ENCODE peak calls at places on chromosomes 4 and X, in eight cellular contexts. One of them, this sample, is unnamed.

GRCh38 chr4:6742989-6743388 is 27.0 kb downstream of the BLOC1S4 start:
- DNase-seq in left ventricle myocardium inferior: no peak
- DNase-seq in astrocyte of the spinal cord: no peak
- DNase-seq in breast epithelium: no peak
- DNase-seq in epithelial cell of esophagus: no peak
- DNase-seq in heart right ventricle: no peak
- DNase-seq in Panc1: no peak
- DNase-seq in upper lobe of right lung: peak
- DNase-seq in this sample: no peak

GRCh38 chr4:992297-993110 is 700 bp downstream of the SLC26A1 start:
- DNase-seq in left ventricle myocardium inferior: no peak
- DNase-seq in epithelial cell of esophagus: no peak
- DNase-seq in Panc1: peak
- DNase-seq in heart right ventricle: no peak
- DNase-seq in breast epithelium: peak
- DNase-seq in upper lobe of right lung: peak
- DNase-seq in astrocyte of the spinal cord: no peak
- DNase-seq in this sample: no peak

GRCh38 chr4:153248641-153249198 is 44.5 kb downstream of the TRIM2 start:
- DNase-seq in breast epithelium: no peak
- DNase-seq in left ventricle myocardium inferior: no peak
- DNase-seq in epithelial cell of esophagus: no peak
- DNase-seq in astrocyte of the spinal cord: no peak
- DNase-seq in upper lobe of right lung: no peak
- DNase-seq in Panc1: no peak
- DNase-seq in heart right ventricle: no peak
- DNase-seq in this sample: no peak

GRCh38 chr4:82784615-82785247 is 13.9 kb downstream of the SCD5 start:
- DNase-seq in left ventricle myocardium inferior: no peak
- DNase-seq in upper lobe of right lung: no peak
- DNase-seq in heart right ventricle: no peak
- DNase-seq in astrocyte of the spinal cord: peak
- DNase-seq in Panc1: no peak
- DNase-seq in epithelial cell of esophagus: peak
- DNase-seq in breast epithelium: no peak
- DNase-seq in this sample: no peak

GRCh38 chr4:7160439-7160838 is 31.9 kb upstream of the SORCS2 start:
- DNase-seq in left ventricle myocardium inferior: no peak
- DNase-seq in epithelial cell of esophagus: no peak
- DNase-seq in breast epithelium: no peak
- DNase-seq in astrocyte of the spinal cord: no peak
- DNase-seq in upper lobe of right lung: peak
- DNase-seq in Panc1: no peak
- DNase-seq in heart right ventricle: no peak
- DNase-seq in this sample: no peak

GRCh38 chr4:15690020-15690809 is 8.6 kb downstream of the FAM200B start:
- DNase-seq in upper lobe of right lung: no peak
- DNase-seq in astrocyte of the spinal cord: peak
- DNase-seq in left ventricle myocardium inferior: no peak
- DNase-seq in Panc1: no peak
- DNase-seq in breast epithelium: no peak
- DNase-seq in heart right ventricle: peak
- DNase-seq in epithelial cell of esophagus: peak
- DNase-seq in this sample: no peak

GRCh38 chr4:17704020-17704657 is 77.3 kb downstream of the FAM184B start:
- DNase-seq in epithelial cell of esophagus: no peak
- DNase-seq in breast epithelium: no peak
- DNase-seq in left ventricle myocardium inferior: no peak
- DNase-seq in upper lobe of right lung: no peak
- DNase-seq in Panc1: no peak
- DNase-seq in astrocyte of the spinal cord: no peak
- DNase-seq in heart right ventricle: no peak
- DNase-seq in this sample: no peak

GRCh38 chrX:397575-397974 is 10.9 kb upstream of the PPP2R3B start:
- DNase-seq in breast epithelium: no peak
- DNase-seq in epithelial cell of esophagus: no peak
- DNase-seq in astrocyte of the spinal cord: peak
- DNase-seq in heart right ventricle: peak
- DNase-seq in Panc1: no peak
- DNase-seq in left ventricle myocardium inferior: peak
- DNase-seq in upper lobe of right lung: no peak
- DNase-seq in this sample: peak

GRCh38 chr4:79575709-79576479 is 167.9 kb upstream of the GK2 start:
- DNase-seq in Panc1: no peak
- DNase-seq in epithelial cell of esophagus: no peak
- DNase-seq in upper lobe of right lung: no peak
- DNase-seq in left ventricle myocardium inferior: no peak
- DNase-seq in heart right ventricle: no peak
- DNase-seq in breast epithelium: no peak
- DNase-seq in astrocyte of the spinal cord: no peak
- DNase-seq in this sample: no peak

GRCh38 chr4:140335076-140335475 is 38.4 kb upstream of the SCOC start:
- DNase-seq in breast epithelium: no peak
- DNase-seq in astrocyte of the spinal cord: peak
- DNase-seq in heart right ventricle: no peak
- DNase-seq in Panc1: no peak
- DNase-seq in epithelial cell of esophagus: no peak
- DNase-seq in upper lobe of right lung: no peak
- DNase-seq in left ventricle myocardium inferior: no peak
- DNase-seq in this sample: no peak

GRCh38 chr4:40887690-40888089 is 137.9 kb downstream of the NSUN7 start:
- DNase-seq in Panc1: no peak
- DNase-seq in epithelial cell of esophagus: peak
- DNase-seq in upper lobe of right lung: no peak
- DNase-seq in heart right ventricle: no peak
- DNase-seq in breast epithelium: peak
- DNase-seq in left ventricle myocardium inferior: no peak
- DNase-seq in astrocyte of the spinal cord: peak
- DNase-seq in this sample: no peak

GRCh38 chrX:122626871-122627270 is 557.2 kb upstream of the GRIA3 start:
- DNase-seq in upper lobe of right lung: no peak
- DNase-seq in left ventricle myocardium inferior: no peak
- DNase-seq in astrocyte of the spinal cord: no peak
- DNase-seq in Panc1: no peak
- DNase-seq in epithelial cell of esophagus: peak
- DNase-seq in breast epithelium: no peak
- DNase-seq in heart right ventricle: no peak
- DNase-seq in this sample: no peak

GRCh38 chr4:143402776-143403550 is 66.3 kb downstream of the GAB1 start:
- DNase-seq in upper lobe of right lung: no peak
- DNase-seq in left ventricle myocardium inferior: no peak
- DNase-seq in epithelial cell of esophagus: no peak
- DNase-seq in heart right ventricle: no peak
- DNase-seq in astrocyte of the spinal cord: no peak
- DNase-seq in Panc1: no peak
- DNase-seq in breast epithelium: no peak
- DNase-seq in this sample: no peak

GRCh38 chr4:24394041-24394440 is 190.3 kb downstream of the DHX15 start:
- DNase-seq in astrocyte of the spinal cord: peak
- DNase-seq in left ventricle myocardium inferior: no peak
- DNase-seq in breast epithelium: no peak
- DNase-seq in heart right ventricle: no peak
- DNase-seq in upper lobe of right lung: no peak
- DNase-seq in epithelial cell of esophagus: peak
- DNase-seq in Panc1: no peak
- DNase-seq in this sample: no peak

GRCh38 chr4:52799813-52800212 is 48.6 kb upstream of the ERVMER34-1 start:
- DNase-seq in Panc1: no peak
- DNase-seq in left ventricle myocardium inferior: no peak
- DNase-seq in heart right ventricle: no peak
- DNase-seq in upper lobe of right lung: no peak
- DNase-seq in astrocyte of the spinal cord: no peak
- DNase-seq in breast epithelium: no peak
- DNase-seq in epithelial cell of esophagus: peak
- DNase-seq in this sample: no peak

GRCh38 chrX:37640142-37640541 is 45.4 kb upstream of the XK start:
- DNase-seq in heart right ventricle: no peak
- DNase-seq in epithelial cell of esophagus: no peak
- DNase-seq in left ventricle myocardium inferior: no peak
- DNase-seq in astrocyte of the spinal cord: no peak
- DNase-seq in upper lobe of right lung: no peak
- DNase-seq in breast epithelium: no peak
- DNase-seq in Panc1: no peak
- DNase-seq in this sample: no peak

GRCh38 chr4:150090836-150091235 is 12.6 kb downstream of the DCLK2 start:
- DNase-seq in upper lobe of right lung: no peak
- DNase-seq in Panc1: no peak
- DNase-seq in left ventricle myocardium inferior: no peak
- DNase-seq in epithelial cell of esophagus: no peak
- DNase-seq in astrocyte of the spinal cord: peak
- DNase-seq in heart right ventricle: no peak
- DNase-seq in breast epithelium: no peak
- DNase-seq in this sample: no peak

GRCh38 chr4:3372933-3373465 is 68.8 kb upstream of the HGFAC start:
- DNase-seq in astrocyte of the spinal cord: peak
- DNase-seq in Panc1: no peak
- DNase-seq in heart right ventricle: peak
- DNase-seq in epithelial cell of esophagus: no peak
- DNase-seq in left ventricle myocardium inferior: peak
- DNase-seq in upper lobe of right lung: peak
- DNase-seq in breast epithelium: no peak
- DNase-seq in this sample: peak

GRCh38 chrX:129842510-129843208 is 1.0 kb downstream of the ZDHHC9 start:
- DNase-seq in left ventricle myocardium inferior: peak
- DNase-seq in breast epithelium: no peak
- DNase-seq in upper lobe of right lung: peak
- DNase-seq in heart right ventricle: peak
- DNase-seq in Panc1: no peak
- DNase-seq in astrocyte of the spinal cord: peak
- DNase-seq in epithelial cell of esophagus: peak
- DNase-seq in this sample: no peak

GRCh38 chrX:71236858-71237257 is 13.8 kb downstream of the GJB1 start:
- DNase-seq in astrocyte of the spinal cord: no peak
- DNase-seq in left ventricle myocardium inferior: no peak
- DNase-seq in heart right ventricle: no peak
- DNase-seq in Panc1: no peak
- DNase-seq in upper lobe of right lung: no peak
- DNase-seq in epithelial cell of esophagus: no peak
- DNase-seq in breast epithelium: no peak
- DNase-seq in this sample: no peak

GRCh38 chr4:84878090-84878489 is 88.4 kb downstream of the WDFY3 start:
- DNase-seq in breast epithelium: no peak
- DNase-seq in epithelial cell of esophagus: peak
- DNase-seq in Panc1: no peak
- DNase-seq in upper lobe of right lung: no peak
- DNase-seq in astrocyte of the spinal cord: peak
- DNase-seq in heart right ventricle: no peak
- DNase-seq in left ventricle myocardium inferior: no peak
- DNase-seq in this sample: no peak

GRCh38 chr4:40948017-40948416 is 198.3 kb downstream of the NSUN7 start:
- DNase-seq in heart right ventricle: no peak
- DNase-seq in epithelial cell of esophagus: no peak
- DNase-seq in breast epithelium: no peak
- DNase-seq in left ventricle myocardium inferior: no peak
- DNase-seq in astrocyte of the spinal cord: no peak
- DNase-seq in Panc1: no peak
- DNase-seq in upper lobe of right lung: no peak
- DNase-seq in this sample: no peak

GRCh38 chrX:63718010-63718694 is 66.9 kb downstream of the ARHGEF9 start:
- DNase-seq in heart right ventricle: no peak
- DNase-seq in upper lobe of right lung: no peak
- DNase-seq in left ventricle myocardium inferior: no peak
- DNase-seq in breast epithelium: no peak
- DNase-seq in astrocyte of the spinal cord: no peak
- DNase-seq in Panc1: no peak
- DNase-seq in epithelial cell of esophagus: no peak
- DNase-seq in this sample: peak

GRCh38 chr4:71004281-71004851 is 10.9 kb downstream of the DCK start:
- DNase-seq in breast epithelium: no peak
- DNase-seq in astrocyte of the spinal cord: no peak
- DNase-seq in heart right ventricle: no peak
- DNase-seq in epithelial cell of esophagus: no peak
- DNase-seq in Panc1: no peak
- DNase-seq in upper lobe of right lung: no peak
- DNase-seq in left ventricle myocardium inferior: no peak
- DNase-seq in this sample: no peak
- TF ChIP-seq CTCF in breast epithelium: no peak
- TF ChIP-seq CTCF in astrocyte of the spinal cord: no peak
- TF ChIP-seq CTCF in heart right ventricle: no peak
- TF ChIP-seq CTCF in epithelial cell of esophagus: no peak
- TF ChIP-seq CTCF in Panc1: no peak
- TF ChIP-seq CTCF in upper lobe of right lung: no peak
- TF ChIP-seq CTCF in left ventricle myocardium inferior: no peak
- TF ChIP-seq CTCF in this sample: no peak

DNA sequence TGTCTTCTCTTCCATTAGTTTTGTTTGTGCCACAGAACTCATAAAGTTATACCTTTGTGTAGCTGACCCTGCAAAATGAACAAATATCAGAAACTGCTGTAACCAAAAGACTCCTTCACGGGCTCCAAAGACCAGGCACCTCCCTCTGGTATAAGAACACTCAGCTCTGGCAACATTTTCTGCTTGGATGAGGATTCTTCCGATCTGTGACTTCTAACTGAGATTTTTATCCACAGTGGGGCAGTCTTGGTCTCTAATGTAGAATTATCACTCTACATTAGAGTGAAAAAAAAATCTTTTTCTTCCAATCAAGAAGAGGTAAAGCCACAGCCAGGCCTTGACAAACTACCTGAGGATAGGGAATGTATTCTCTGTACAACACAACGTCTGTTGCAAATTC is 38.5 kb upstream of the PRSS48 start:
- DNase-seq in upper lobe of right lung: no peak
- DNase-seq in Panc1: no peak
- DNase-seq in left ventricle myocardium inferior: no peak
- DNase-seq in heart right ventricle: no peak
- DNase-seq in astrocyte of the spinal cord: peak
- DNase-seq in breast epithelium: no peak
- DNase-seq in epithelial cell of esophagus: no peak
- DNase-seq in this sample: no peak
- TF ChIP-seq CTCF in upper lobe of right lung: peak
- TF ChIP-seq CTCF in Panc1: no peak
- TF ChIP-seq CTCF in left ventricle myocardium inferior: peak
- TF ChIP-seq CTCF in heart right ventricle: peak
- TF ChIP-seq CTCF in astrocyte of the spinal cord: peak
- TF ChIP-seq CTCF in breast epithelium: no peak
- TF ChIP-seq CTCF in epithelial cell of esophagus: no peak
- TF ChIP-seq CTCF in this sample: no peak

GRCh38 chr4:10173039-10173753 is 56.6 kb upstream of the WDR1 start:
- DNase-seq in upper lobe of right lung: no peak
- DNase-seq in breast epithelium: peak
- DNase-seq in astrocyte of the spinal cord: no peak
- DNase-seq in heart right ventricle: peak
- DNase-seq in Panc1: no peak
- DNase-seq in epithelial cell of esophagus: peak
- DNase-seq in left ventricle myocardium inferior: no peak
- DNase-seq in this sample: no peak
- TF ChIP-seq CTCF in upper lobe of right lung: peak
- TF ChIP-seq CTCF in breast epithelium: no peak
- TF ChIP-seq CTCF in astrocyte of the spinal cord: no peak
- TF ChIP-seq CTCF in heart right ventricle: peak
- TF ChIP-seq CTCF in Panc1: no peak
- TF ChIP-seq CTCF in epithelial cell of esophagus: peak
- TF ChIP-seq CTCF in left ventricle myocardium inferior: no peak
- TF ChIP-seq CTCF in this sample: no peak

DNA sequence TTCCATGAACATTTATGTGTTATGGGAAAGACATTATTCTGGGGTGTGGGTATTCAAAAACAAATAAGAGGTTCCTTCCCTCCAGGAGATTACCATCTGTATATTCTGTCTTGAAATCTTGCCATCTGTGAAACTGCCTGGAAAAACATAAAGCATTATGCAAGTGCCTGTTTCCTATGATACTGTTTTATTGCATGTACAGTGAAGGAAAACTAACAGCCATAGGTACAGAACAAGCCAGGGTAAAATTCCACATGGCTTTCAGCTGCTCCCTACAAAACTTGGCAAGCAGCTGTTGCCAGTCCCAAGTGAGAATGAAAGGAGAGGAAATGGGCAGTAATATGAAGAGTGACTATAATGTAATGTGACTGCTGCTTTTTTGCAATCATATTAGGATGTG is 136.0 kb downstream of the GUCY2F start:
- DNase-seq in upper lobe of right lung: no peak
- DNase-seq in astrocyte of the spinal cord: peak
- DNase-seq in epithelial cell of esophagus: no peak
- DNase-seq in heart right ventricle: no peak
- DNase-seq in left ventricle myocardium inferior: no peak
- DNase-seq in Panc1: no peak
- DNase-seq in breast epithelium: no peak
- DNase-seq in this sample: no peak
- TF ChIP-seq CTCF in upper lobe of right lung: no peak
- TF ChIP-seq CTCF in astrocyte of the spinal cord: no peak
- TF ChIP-seq CTCF in epithelial cell of esophagus: no peak
- TF ChIP-seq CTCF in heart right ventricle: no peak
- TF ChIP-seq CTCF in left ventricle myocardium inferior: no peak
- TF ChIP-seq CTCF in Panc1: no peak
- TF ChIP-seq CTCF in breast epithelium: no peak
- TF ChIP-seq CTCF in this sample: no peak

This sample was measured in GM13976.